ENCODE peak calls at places on chromosome 11, in eight cellular contexts. M, T, B, F, G, D, P and Q are unnamed samples.

GRCh38 chr11:117795726-117796455 is 1.1 kb downstream of the DSCAML1 start:
- DNase-seq in M (no peak), T (peak), B (no peak), F (no peak), G (no peak), D (no peak), P (peak), Q (no peak)

GRCh38 chr11:64094463-64095223 is 58.9 kb downstream of the FLRT1 start:
- DNase-seq in M (peak), T (peak), B (peak), F (peak), G (peak), D (peak), P (peak), Q (no peak)

GRCh38 chr11:2383823-2384722 is 7.0 kb downstream of the CD81 start:
- DNase-seq in M (no peak), T (no peak), B (peak), F (no peak), G (no peak), D (no peak), P (peak), Q (no peak)

GRCh38 chr11:103530257-103530656 is 421.0 kb downstream of the DYNC2H1 start:
- DNase-seq in M (peak), T (no peak), B (no peak), F (no peak), G (peak), D (peak), P (no peak), Q (no peak)

GRCh38 chr11:104694259-104695070 is 203.8 kb downstream of the CASP12 start:
- DNase-seq in M (peak), T (peak), B (no peak), F (peak), G (peak), D (peak), P (no peak), Q (peak)

GRCh38 chr11:88464528-88464927 is 127.0 kb upstream of the CTSC start:
- DNase-seq in M (no peak), T (no peak), B (no peak), F (no peak), G (no peak), D (no peak), P (no peak), Q (no peak)

GRCh38 chr11:119336744-119337469 is 2.6 kb downstream of the RNF26 start:
- DNase-seq in M (no peak), T (no peak), B (no peak), F (no peak), G (no peak), D (no peak), P (no peak), Q (no peak)

GRCh38 chr11:117824571-117825537 is at the start of gene FXYD2:
- DNase-seq in M (peak), T (no peak), B (no peak), F (no peak), G (no peak), D (peak), P (peak), Q (no peak)

GRCh38 chr11:78350101-78350645 is 67.4 kb downstream of the GAB2 start:
- DNase-seq in M (peak), T (peak), B (no peak), F (no peak), G (peak), D (peak), P (no peak), Q (peak)

GRCh38 chr11:60318726-60319125 is 8.3 kb upstream of the MS4A6E start:
- DNase-seq in M (no peak), T (no peak), B (no peak), F (peak), G (no peak), D (no peak), P (no peak), Q (no peak)

GRCh38 chr11:313787-314547 is at the start of gene IFITM1:
- DNase-seq in M (peak), T (peak), B (no peak), F (peak), G (peak), D (peak), P (no peak), Q (peak)

GRCh38 chr11:33936745-33937612 is 45.1 kb upstream of the LMO2 start:
- DNase-seq in M (peak), T (no peak), B (peak), F (peak), G (peak), D (peak), P (no peak), Q (peak)

GRCh38 chr11:64971421-64972233 is at the start of gene MAJIN:
- DNase-seq in M (peak), T (peak), B (peak), F (no peak), G (peak), D (peak), P (peak), Q (peak)

GRCh38 chr11:9092846-9093778 is 1.7 kb upstream of the SCUBE2 start:
- DNase-seq in M (peak), T (no peak), B (no peak), F (no peak), G (no peak), D (peak), P (no peak), Q (no peak)

GRCh38 chr11:9092085-9092484 is 686 bp upstream of the SCUBE2 start:
- DNase-seq in M (no peak), T (no peak), B (no peak), F (no peak), G (no peak), D (no peak), P (no peak), Q (no peak)

GRCh38 chr11:9096427-9096826 is 5.0 kb upstream of the SCUBE2 start:
- DNase-seq in M (no peak), T (no peak), B (no peak), F (no peak), G (no peak), D (no peak), P (no peak), Q (no peak)

GRCh38 chr11:9094420-9094819 is 3.0 kb upstream of the SCUBE2 start:
- DNase-seq in M (no peak), T (no peak), B (no peak), F (no peak), G (no peak), D (no peak), P (no peak), Q (no peak)

GRCh38 chr11:9095421-9095820 is 4.0 kb upstream of the SCUBE2 start:
- DNase-seq in M (no peak), T (no peak), B (no peak), F (no peak), G (no peak), D (no peak), P (peak), Q (no peak)
- TF ChIP-seq CTCF in M (peak), T (peak), B (peak), F (no peak), G (peak), D (peak), P (peak), Q (peak)

GRCh38 chr11:10349806-10350205 is 44.9 kb downstream of the ADM start:
- DNase-seq in M (no peak), T (no peak), B (no peak), F (no peak), G (no peak), D (no peak), P (no peak), Q (no peak)
- H2AFZ ChIP-seq in M (no peak), T (no peak), B (no peak), F (no peak), G (no peak), D (no peak), P (no peak), Q (no peak)

DNA sequence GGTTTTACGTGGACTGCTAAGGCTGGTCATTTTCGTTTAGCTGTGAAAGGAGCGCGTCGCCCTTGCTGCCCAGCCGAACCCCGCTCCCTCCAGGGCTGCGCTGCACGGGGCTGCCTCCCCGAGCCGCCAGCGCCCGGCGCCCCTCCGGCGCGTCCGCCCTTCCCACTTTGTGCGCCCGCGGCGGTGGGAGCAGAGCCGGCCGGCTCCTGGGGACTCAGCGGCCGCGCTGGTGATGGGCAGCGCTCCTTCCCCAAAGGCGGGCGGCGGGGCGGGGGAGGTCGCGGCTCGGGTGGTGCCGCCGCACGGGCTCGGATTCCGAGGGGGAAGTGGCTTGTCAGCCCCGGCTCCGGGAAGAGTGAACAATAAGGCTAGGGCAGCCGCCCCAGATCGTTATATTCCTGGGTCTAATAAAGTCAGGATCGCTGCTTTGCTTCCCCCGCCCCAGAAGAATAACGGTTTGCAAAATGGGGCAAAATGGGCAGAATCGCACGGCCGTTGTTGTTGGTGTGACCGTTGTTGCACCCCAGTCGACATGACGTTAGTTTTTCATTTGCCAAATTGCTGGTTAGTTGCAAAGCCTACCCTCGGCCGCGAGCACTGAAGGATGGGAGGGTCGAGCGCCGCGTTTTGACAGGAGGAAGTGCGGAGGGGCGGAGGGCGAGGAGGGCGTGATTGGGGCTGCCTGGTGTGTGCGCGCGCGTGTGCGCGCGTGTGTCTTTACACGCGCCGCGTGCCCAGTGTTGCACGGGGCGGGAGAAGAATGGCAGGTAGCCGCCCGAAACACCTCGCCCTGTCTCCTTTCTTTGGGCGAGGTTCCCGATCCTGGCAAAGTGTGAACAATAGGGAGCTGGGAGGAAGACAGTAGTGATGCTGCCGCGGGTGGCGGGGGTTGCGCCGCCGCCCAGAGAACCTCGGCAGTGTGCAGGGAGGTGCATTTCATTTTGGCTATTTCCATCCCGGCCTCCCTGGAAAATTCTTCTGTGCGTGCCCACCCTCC is 829 bp downstream of the NCAM1 start:
- DNase-seq in M (peak), T (peak), B (no peak), F (no peak), G (no peak), D (peak), P (peak), Q (peak)
- H3K27ac ChIP-seq in M (no peak), T (no peak), B (no peak), F (no peak), G (no peak), D (no peak), P (no peak), Q (peak)

GRCh38 chr11:124776865-124777645 is 15.0 kb upstream of the ESAM start:
- DNase-seq in M (no peak), T (no peak), B (no peak), F (no peak), G (no peak), D (no peak), P (no peak), Q (no peak)

GRCh38 chr11:124783002-124783401 is 17.2 kb downstream of the MSANTD2 start:
- DNase-seq in M (no peak), T (no peak), B (no peak), F (no peak), G (peak), D (no peak), P (no peak), Q (no peak)

GRCh38 chr11:124779568-124779967 is 17.5 kb upstream of the ESAM start:
- DNase-seq in M (no peak), T (no peak), B (no peak), F (no peak), G (no peak), D (peak), P (no peak), Q (no peak)

GRCh38 chr11:124784051-124784450 is 16.2 kb downstream of the MSANTD2 start:
- DNase-seq in M (no peak), T (no peak), B (no peak), F (no peak), G (no peak), D (no peak), P (no peak), Q (no peak)

DNA sequence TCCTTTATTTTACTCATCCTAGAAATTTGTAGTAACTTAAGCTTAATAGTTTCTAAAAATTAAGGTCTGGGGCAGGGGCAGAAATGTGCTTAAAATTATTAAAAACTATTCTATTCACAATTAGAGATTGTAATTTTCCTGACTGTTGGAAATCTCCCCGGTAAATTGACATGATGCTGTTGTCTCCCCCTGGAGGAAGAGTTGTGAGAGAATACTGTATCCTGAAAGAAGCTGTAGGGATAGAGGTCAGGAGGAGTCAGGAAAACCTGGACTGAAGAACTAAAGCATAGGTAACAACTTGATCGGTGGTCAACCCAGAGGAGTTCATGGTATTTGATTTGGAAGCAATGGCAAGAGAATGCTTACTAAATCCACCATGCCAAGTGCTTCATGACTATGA is 16.2 kb upstream of the ESAM start:
- DNase-seq in M (no peak), T (no peak), B (no peak), F (no peak), G (no peak), D (no peak), P (no peak), Q (no peak)
- TF ChIP-seq CTCF in M (peak), T (peak), B (peak), F (peak), G (no peak), D (peak), P (peak), Q (no peak)

GRCh38 chr11:111540114-111540920 is at the start of gene LAYN:
- DNase-seq in M (no peak), T (peak), B (no peak), F (no peak), G (peak), D (no peak), P (peak), Q (peak)

GRCh38 chr11:111540921-111541208 is 345 bp downstream of the LAYN start:
- DNase-seq in M (no peak), T (no peak), B (no peak), F (no peak), G (no peak), D (no peak), P (no peak), Q (no peak)

GRCh38 chr11:111538407-111539114 is 2.0 kb upstream of the LAYN start:
- DNase-seq in M (no peak), T (no peak), B (no peak), F (peak), G (peak), D (no peak), P (no peak), Q (peak)

GRCh38 chr11:111541209-111542061 is 915 bp downstream of the LAYN start:
- DNase-seq in M (peak), T (peak), B (no peak), F (peak), G (peak), D (peak), P (peak), Q (peak)

GRCh38 chr11:111539426-111540113 is 950 bp upstream of the LAYN start:
- DNase-seq in M (no peak), T (no peak), B (no peak), F (no peak), G (no peak), D (no peak), P (no peak), Q (no peak)
- H2AFZ ChIP-seq in M (peak), T (no peak), B (no peak), F (peak), G (peak), D (no peak), P (no peak), Q (no peak)

GRCh38 chr11:46345131-46345597 is 2.1 kb upstream of the DGKZ start:
- DNase-seq in M (no peak), T (peak), B (no peak), F (peak), G (no peak), D (peak), P (peak), Q (no peak)
- H3K27ac ChIP-seq in M (no peak), T (no peak), B (no peak), F (no peak), G (no peak), D (peak), P (no peak), Q (no peak)

DNA sequence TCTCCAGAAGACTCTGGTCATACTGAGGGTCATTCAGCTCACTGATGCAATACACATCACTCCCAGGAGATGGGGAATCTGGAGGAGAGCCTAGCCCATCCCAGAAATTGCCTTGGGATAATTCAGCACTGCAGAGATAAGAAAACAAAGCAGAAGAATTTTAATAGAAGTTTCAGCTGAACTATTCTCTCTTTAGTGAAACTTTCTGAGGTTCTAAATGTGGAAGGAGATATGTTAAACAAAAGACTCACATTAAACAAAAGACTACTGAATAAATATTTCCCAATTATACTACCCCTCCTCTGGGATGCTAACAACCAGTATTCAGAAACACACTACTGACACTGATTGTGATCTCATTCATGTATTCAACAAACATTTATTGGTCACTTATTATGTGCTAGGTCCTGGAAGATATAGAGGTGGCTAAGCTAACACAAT is 47.8 kb downstream of the C2CD3 start:
- DNase-seq in M (no peak), T (no peak), B (no peak), F (no peak), G (peak), D (no peak), P (no peak), Q (no peak)
- TF ChIP-seq CTCF in M (no peak), T (no peak), B (no peak), F (no peak), G (peak), D (no peak), P (no peak), Q (no peak)

GRCh38 chr11:62627718-62628117 is 5.9 kb upstream of the B3GAT3 start:
- DNase-seq in M (no peak), T (no peak), B (no peak), F (no peak), G (no peak), D (no peak), P (no peak), Q (no peak)

GRCh38 chr11:62622476-62622875 is 690 bp upstream of the B3GAT3 start:
- DNase-seq in M (no peak), T (peak), B (no peak), F (no peak), G (no peak), D (no peak), P (no peak), Q (no peak)

GRCh38 chr11:62621027-62621566 is 689 bp downstream of the B3GAT3 start:
- DNase-seq in M (no peak), T (no peak), B (no peak), F (no peak), G (no peak), D (no peak), P (no peak), Q (no peak)

DNA sequence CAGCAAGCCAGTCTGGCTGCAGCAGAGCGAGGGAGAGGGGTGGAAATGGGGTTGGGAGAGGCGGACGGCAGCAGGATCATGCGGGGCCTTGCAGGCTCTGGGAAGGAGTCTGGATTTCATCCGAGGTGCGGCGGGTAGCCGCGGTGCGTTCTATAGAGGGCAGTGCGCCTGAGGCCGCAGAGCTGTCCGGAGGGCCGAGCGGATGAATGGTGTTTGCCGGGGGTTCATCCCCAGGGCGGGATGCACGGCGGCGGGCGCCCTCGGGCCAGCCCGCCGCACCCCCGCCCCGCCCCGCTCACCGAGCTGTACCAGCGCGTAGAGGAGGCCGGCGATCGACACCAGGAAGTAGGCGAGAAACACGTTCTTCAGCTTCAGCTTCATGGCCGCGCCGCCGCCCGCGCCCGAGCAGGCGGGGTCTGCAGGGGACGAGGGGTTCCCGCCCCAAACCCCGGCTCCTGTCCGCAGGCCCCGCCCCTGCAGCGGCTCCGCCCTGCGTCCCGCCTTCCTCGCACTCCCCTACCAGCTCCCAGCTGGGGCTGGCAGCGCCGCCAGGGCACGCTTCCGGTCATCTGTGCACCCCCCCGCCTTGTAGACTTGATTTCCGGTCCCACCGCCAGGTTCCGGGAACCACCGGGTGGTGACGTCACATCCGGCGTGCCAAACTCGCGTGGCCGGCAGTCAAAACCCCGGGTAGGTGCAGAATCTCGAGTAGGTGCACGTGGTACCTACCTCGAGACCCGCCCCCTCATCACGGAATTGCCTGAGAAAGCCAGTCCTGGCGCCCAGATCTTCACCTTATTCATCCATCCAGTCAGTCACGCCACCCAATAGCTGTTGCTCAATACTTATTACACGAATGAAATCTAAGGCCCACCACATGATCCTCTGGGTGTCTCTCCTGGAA is at the start of gene B3GAT3:
- DNase-seq in M (peak), T (peak), B (peak), F (peak), G (peak), D (peak), P (peak), Q (peak)
- H2AFZ ChIP-seq in M (peak), T (peak), B (peak), F (peak), G (peak), D (peak), P (no peak), Q (peak)